ENCODE peak calls at places on chromosomes 3 and 15, in seven cellular contexts. One of them, this sample, is unnamed.

GRCh38 chr3:185796431-185797107 is 28.3 kb downstream of the IGF2BP2 start:
- DNase-seq in brain microvascular endothelial cell: peak; percentile 71
- DNase-seq in osteoblast: peak; percentile 73
- DNase-seq in dorsolateral prefrontal cortex: no peak
- DNase-seq in neuronal stem cell: no peak
- DNase-seq in testis: no peak
- DNase-seq in sigmoid colon: no peak
- DNase-seq in this sample: no peak

GRCh38 chr15:48282186-48282585 is 49.0 kb upstream of the DUT start:
- DNase-seq in brain microvascular endothelial cell: no peak
- DNase-seq in osteoblast: no peak
- DNase-seq in dorsolateral prefrontal cortex: no peak
- DNase-seq in neuronal stem cell: no peak
- DNase-seq in testis: no peak
- DNase-seq in sigmoid colon: no peak
- DNase-seq in this sample: peak; percentile 11

GRCh38 chr3:139327231-139327630 is 16.6 kb upstream of the MRPS22 start:
- DNase-seq in brain microvascular endothelial cell: no peak
- DNase-seq in osteoblast: no peak
- DNase-seq in dorsolateral prefrontal cortex: no peak
- DNase-seq in neuronal stem cell: no peak
- DNase-seq in testis: no peak
- DNase-seq in sigmoid colon: no peak
- DNase-seq in this sample: no peak

GRCh38 chr15:67776600-67776999 is 48.7 kb upstream of the SKOR1 start:
- DNase-seq in brain microvascular endothelial cell: peak; percentile 4
- DNase-seq in osteoblast: peak; percentile 82
- DNase-seq in dorsolateral prefrontal cortex: no peak
- DNase-seq in neuronal stem cell: no peak
- DNase-seq in testis: no peak
- DNase-seq in sigmoid colon: no peak
- DNase-seq in this sample: no peak

GRCh38 chr15:66595937-66596545 is 30.2 kb upstream of the LCTL start:
- DNase-seq in brain microvascular endothelial cell: peak; percentile 49
- DNase-seq in osteoblast: peak; percentile 67
- DNase-seq in dorsolateral prefrontal cortex: no peak
- DNase-seq in neuronal stem cell: no peak
- DNase-seq in testis: no peak
- DNase-seq in sigmoid colon: no peak
- DNase-seq in this sample: no peak

GRCh38 chr3:158713094-158713499 is 19.2 kb downstream of the RARRES1 start:
- DNase-seq in brain microvascular endothelial cell: peak; percentile 83
- DNase-seq in osteoblast: no peak
- DNase-seq in dorsolateral prefrontal cortex: no peak
- DNase-seq in neuronal stem cell: no peak
- DNase-seq in testis: peak; percentile 60
- DNase-seq in sigmoid colon: no peak
- DNase-seq in this sample: peak; percentile 47

GRCh38 chr3:135304378-135304777 is 509.3 kb downstream of the EPHB1 start:
- DNase-seq in brain microvascular endothelial cell: no peak
- DNase-seq in osteoblast: no peak
- DNase-seq in dorsolateral prefrontal cortex: no peak
- DNase-seq in neuronal stem cell: no peak
- DNase-seq in testis: no peak
- DNase-seq in sigmoid colon: no peak
- DNase-seq in this sample: no peak

GRCh38 chr15:101114610-101115009 is 137.2 kb downstream of the CHSY1 start:
- DNase-seq in brain microvascular endothelial cell: no peak
- DNase-seq in osteoblast: peak; percentile 18
- DNase-seq in dorsolateral prefrontal cortex: peak; percentile 34
- DNase-seq in neuronal stem cell: no peak
- DNase-seq in testis: no peak
- DNase-seq in sigmoid colon: no peak
- DNase-seq in this sample: no peak

GRCh38 chr15:70480196-70480856 is 283.0 kb downstream of the UACA start:
- DNase-seq in brain microvascular endothelial cell: no peak
- DNase-seq in osteoblast: no peak
- DNase-seq in dorsolateral prefrontal cortex: no peak
- DNase-seq in neuronal stem cell: no peak
- DNase-seq in testis: no peak
- DNase-seq in sigmoid colon: no peak
- DNase-seq in this sample: no peak

GRCh38 chr3:4501422-4501821 is 8.3 kb downstream of the ITPR1 start:
- DNase-seq in brain microvascular endothelial cell: no peak
- DNase-seq in osteoblast: no peak
- DNase-seq in dorsolateral prefrontal cortex: no peak
- DNase-seq in neuronal stem cell: no peak
- DNase-seq in testis: no peak
- DNase-seq in sigmoid colon: no peak
- DNase-seq in this sample: no peak

GRCh38 chr15:90603893-90604292 is 74.2 kb downstream of the CRTC3 start:
- DNase-seq in brain microvascular endothelial cell: peak; percentile 18
- DNase-seq in osteoblast: no peak
- DNase-seq in dorsolateral prefrontal cortex: no peak
- DNase-seq in neuronal stem cell: no peak
- DNase-seq in testis: peak; percentile 30
- DNase-seq in sigmoid colon: no peak
- DNase-seq in this sample: peak; percentile 40

GRCh38 chr3:69108813-69109212 is 13.6 kb downstream of the LMOD3 start:
- DNase-seq in brain microvascular endothelial cell: no peak
- DNase-seq in osteoblast: no peak
- DNase-seq in dorsolateral prefrontal cortex: no peak
- DNase-seq in neuronal stem cell: no peak
- DNase-seq in testis: no peak
- DNase-seq in sigmoid colon: no peak
- DNase-seq in this sample: no peak

GRCh38 chr15:85622432-85622831 is 172.3 kb downstream of the KLHL25 start:
- DNase-seq in brain microvascular endothelial cell: no peak
- DNase-seq in osteoblast: no peak
- DNase-seq in dorsolateral prefrontal cortex: no peak
- DNase-seq in neuronal stem cell: no peak
- DNase-seq in testis: no peak
- DNase-seq in sigmoid colon: no peak
- DNase-seq in this sample: no peak

GRCh38 chr3:87354399-87354798 is 78.0 kb upstream of the POU1F1 start:
- DNase-seq in brain microvascular endothelial cell: no peak
- DNase-seq in osteoblast: no peak
- DNase-seq in dorsolateral prefrontal cortex: no peak
- DNase-seq in neuronal stem cell: no peak
- DNase-seq in testis: no peak
- DNase-seq in sigmoid colon: no peak
- DNase-seq in this sample: no peak

GRCh38 chr15:70054884-70055387 is 42.8 kb downstream of the TLE3 start:
- DNase-seq in brain microvascular endothelial cell: no peak
- DNase-seq in osteoblast: no peak
- DNase-seq in dorsolateral prefrontal cortex: peak; percentile 49
- DNase-seq in neuronal stem cell: no peak
- DNase-seq in testis: no peak
- DNase-seq in sigmoid colon: peak; percentile 56
- DNase-seq in this sample: no peak

GRCh38 chr3:132318451-132318850 is 1.2 kb downstream of the ACP3 start:
- DNase-seq in brain microvascular endothelial cell: no peak
- DNase-seq in osteoblast: no peak
- DNase-seq in dorsolateral prefrontal cortex: no peak
- DNase-seq in neuronal stem cell: no peak
- DNase-seq in testis: no peak
- DNase-seq in sigmoid colon: no peak
- DNase-seq in this sample: no peak

GRCh38 chr15:93073465-93073952 is 15.5 kb downstream of the RGMA start:
- DNase-seq in brain microvascular endothelial cell: no peak
- DNase-seq in osteoblast: no peak
- DNase-seq in dorsolateral prefrontal cortex: no peak
- DNase-seq in neuronal stem cell: no peak
- DNase-seq in testis: peak; percentile 31
- DNase-seq in sigmoid colon: peak; percentile 83
- DNase-seq in this sample: no peak

GRCh38 chr3:11465744-11466611 is 177.7 kb downstream of the VGLL4 start:
- DNase-seq in brain microvascular endothelial cell: peak; percentile 73
- DNase-seq in osteoblast: peak; percentile 90
- DNase-seq in dorsolateral prefrontal cortex: no peak
- DNase-seq in neuronal stem cell: no peak
- DNase-seq in testis: peak; percentile 75
- DNase-seq in sigmoid colon: peak; percentile 89
- DNase-seq in this sample: peak; percentile 80

GRCh38 chr3:185353823-185354614 is 8.9 kb upstream of the MAP3K13 start:
- DNase-seq in brain microvascular endothelial cell: peak; percentile 34
- DNase-seq in osteoblast: no peak
- DNase-seq in dorsolateral prefrontal cortex: no peak
- DNase-seq in neuronal stem cell: peak; percentile 80
- DNase-seq in testis: peak; percentile 82
- DNase-seq in sigmoid colon: peak; percentile 72
- DNase-seq in this sample: peak; percentile 87

GRCh38 chr3:4656646-4657318 is 163.6 kb downstream of the ITPR1 start:
- DNase-seq in brain microvascular endothelial cell: no peak
- DNase-seq in osteoblast: no peak
- DNase-seq in dorsolateral prefrontal cortex: no peak
- DNase-seq in neuronal stem cell: no peak
- DNase-seq in testis: no peak
- DNase-seq in sigmoid colon: no peak
- DNase-seq in this sample: no peak

GRCh38 chr3:12658593-12659058 is 5.3 kb downstream of the RAF1 start:
- DNase-seq in brain microvascular endothelial cell: no peak
- DNase-seq in osteoblast: peak; percentile 77
- DNase-seq in dorsolateral prefrontal cortex: no peak
- DNase-seq in neuronal stem cell: no peak
- DNase-seq in testis: no peak
- DNase-seq in sigmoid colon: no peak
- DNase-seq in this sample: no peak

GRCh38 chr15:32879980-32880379 is 162.2 kb downstream of the GREM1 start:
- DNase-seq in brain microvascular endothelial cell: no peak
- DNase-seq in osteoblast: no peak
- DNase-seq in dorsolateral prefrontal cortex: no peak
- DNase-seq in neuronal stem cell: no peak
- DNase-seq in testis: no peak
- DNase-seq in sigmoid colon: no peak
- DNase-seq in this sample: no peak
- H3K27ac ChIP-seq in brain microvascular endothelial cell: no peak overlapping the region
- H3K27ac ChIP-seq in osteoblast: no peak overlapping the region
- H3K27ac ChIP-seq in dorsolateral prefrontal cortex: no peak overlapping the region
- H3K27ac ChIP-seq in neuronal stem cell: no peak overlapping the region
- H3K27ac ChIP-seq in testis: no peak overlapping the region
- H3K27ac ChIP-seq in sigmoid colon: no peak overlapping the region
- H3K27ac ChIP-seq in this sample: no peak overlapping the region

DNA sequence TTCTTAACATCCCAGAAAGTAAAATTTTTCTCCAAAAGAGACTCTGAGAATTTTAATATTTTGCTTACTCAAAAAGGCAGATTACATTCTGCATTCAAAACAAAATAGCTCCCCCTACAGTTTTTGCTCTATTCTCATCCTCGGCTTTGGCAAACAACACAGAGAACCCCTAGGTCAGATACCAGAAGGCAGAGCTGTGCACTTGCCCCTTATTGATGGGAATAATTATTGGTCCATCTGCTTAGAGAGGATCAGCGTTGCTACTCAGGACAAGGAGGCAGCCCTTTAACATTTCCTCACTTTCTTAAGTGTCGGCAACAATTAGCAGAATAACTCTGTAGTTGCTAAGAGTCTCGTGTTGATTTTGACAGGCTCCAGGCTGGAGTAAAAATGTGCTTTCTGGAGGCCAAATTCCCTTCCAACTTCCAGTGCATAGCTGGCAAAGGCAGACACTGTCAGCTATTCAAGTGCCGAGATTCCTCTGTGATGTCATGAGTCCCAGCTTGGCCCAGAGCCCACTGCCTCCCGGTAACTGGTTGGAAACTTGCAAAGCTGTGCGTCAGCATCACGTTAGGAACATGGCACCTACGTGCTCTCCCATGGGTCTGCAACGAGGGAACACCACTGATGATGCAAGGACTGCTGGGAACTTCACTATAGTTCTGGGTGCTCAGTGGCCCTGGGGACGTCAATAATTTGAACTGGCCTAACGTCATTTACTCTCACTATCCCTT is 482.7 kb upstream of the ADAMTS9 start:
- DNase-seq in brain microvascular endothelial cell: peak; percentile 94
- DNase-seq in osteoblast: no peak
- DNase-seq in dorsolateral prefrontal cortex: peak; percentile 43
- DNase-seq in neuronal stem cell: no peak
- DNase-seq in testis: peak; percentile 61
- DNase-seq in sigmoid colon: peak; percentile 98
- DNase-seq in this sample: peak; percentile 64
- H3K27ac ChIP-seq in brain microvascular endothelial cell: peak overlapping the region; percentile 15
- H3K27ac ChIP-seq in osteoblast: no peak overlapping the region
- H3K27ac ChIP-seq in dorsolateral prefrontal cortex: no peak overlapping the region
- H3K27ac ChIP-seq in neuronal stem cell: no peak overlapping the region
- H3K27ac ChIP-seq in testis: no peak overlapping the region
- H3K27ac ChIP-seq in sigmoid colon: peak overlapping the region; percentile 68
- H3K27ac ChIP-seq in this sample: no peak overlapping the region

DNA sequence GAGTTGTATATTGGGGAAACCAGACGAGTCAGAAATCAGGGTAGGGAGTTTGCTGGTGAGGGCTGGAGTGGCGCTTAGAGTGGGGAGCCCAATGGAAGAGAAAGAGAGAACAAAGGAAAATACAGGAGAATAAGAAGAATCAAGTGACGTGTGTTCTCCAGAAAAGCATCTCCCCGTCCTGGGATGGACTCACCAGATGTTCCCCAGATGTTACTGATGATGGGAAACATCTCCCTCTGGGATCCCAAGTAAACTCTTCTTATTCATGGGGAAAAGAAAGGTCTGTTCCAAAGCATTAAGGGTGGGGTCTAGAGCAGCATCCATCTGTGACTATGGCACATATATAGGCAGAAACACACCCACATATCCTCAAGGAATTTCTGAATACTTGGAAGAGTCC is 3.0 kb upstream of the CSRNP1 start:
- DNase-seq in brain microvascular endothelial cell: no peak
- DNase-seq in osteoblast: peak; percentile 58
- DNase-seq in dorsolateral prefrontal cortex: no peak
- DNase-seq in neuronal stem cell: no peak
- DNase-seq in testis: no peak
- DNase-seq in sigmoid colon: no peak
- DNase-seq in this sample: no peak
- H3K27ac ChIP-seq in brain microvascular endothelial cell: no peak overlapping the region
- H3K27ac ChIP-seq in osteoblast: no peak overlapping the region
- H3K27ac ChIP-seq in dorsolateral prefrontal cortex: no peak overlapping the region
- H3K27ac ChIP-seq in neuronal stem cell: no peak overlapping the region
- H3K27ac ChIP-seq in testis: no peak overlapping the region
- H3K27ac ChIP-seq in sigmoid colon: peak overlapping the region; percentile 97
- H3K27ac ChIP-seq in this sample: no peak overlapping the region

GRCh38 chr3:44712455-44713075 is at the start of gene ZNF502:
- DNase-seq in brain microvascular endothelial cell: peak; percentile 86
- DNase-seq in osteoblast: peak; percentile 96
- DNase-seq in dorsolateral prefrontal cortex: peak; percentile 90
- DNase-seq in neuronal stem cell: peak; percentile 62
- DNase-seq in testis: peak; percentile 97
- DNase-seq in sigmoid colon: peak; percentile 93
- DNase-seq in this sample: peak; percentile 81
- H3K27ac ChIP-seq in brain microvascular endothelial cell: peak within 1 kb of the TSS; percentile 52
- H3K27ac ChIP-seq in osteoblast: peak within 1 kb of the TSS; percentile 48
- H3K27ac ChIP-seq in dorsolateral prefrontal cortex: peak within 1 kb of the TSS; percentile 40
- H3K27ac ChIP-seq in neuronal stem cell: no peak within 1 kb of the TSS
- H3K27ac ChIP-seq in testis: no peak within 1 kb of the TSS
- H3K27ac ChIP-seq in sigmoid colon: peak within 1 kb of the TSS; percentile 80
- H3K27ac ChIP-seq in this sample: peak within 1 kb of the TSS; percentile 76

GRCh38 chr15:42402806-42403205 is 43.5 kb downstream of the CAPN3 start:
- DNase-seq in brain microvascular endothelial cell: no peak
- DNase-seq in osteoblast: no peak
- DNase-seq in dorsolateral prefrontal cortex: no peak
- DNase-seq in neuronal stem cell: no peak
- DNase-seq in testis: no peak
- DNase-seq in sigmoid colon: no peak
- DNase-seq in this sample: no peak
- H3K27ac ChIP-seq in brain microvascular endothelial cell: no peak overlapping the region
- H3K27ac ChIP-seq in osteoblast: no peak overlapping the region
- H3K27ac ChIP-seq in dorsolateral prefrontal cortex: peak overlapping the region; percentile 86
- H3K27ac ChIP-seq in neuronal stem cell: no peak overlapping the region
- H3K27ac ChIP-seq in testis: no peak overlapping the region
- H3K27ac ChIP-seq in sigmoid colon: no peak overlapping the region
- H3K27ac ChIP-seq in this sample: no peak overlapping the region

GRCh38 chr3:39414421-39414907 is 7.9 kb downstream of the RPSA start:
- DNase-seq in brain microvascular endothelial cell: no peak
- DNase-seq in osteoblast: no peak
- DNase-seq in dorsolateral prefrontal cortex: no peak
- DNase-seq in neuronal stem cell: no peak
- DNase-seq in testis: no peak
- DNase-seq in sigmoid colon: no peak
- DNase-seq in this sample: no peak
- H3K27ac ChIP-seq in brain microvascular endothelial cell: no peak overlapping the region
- H3K27ac ChIP-seq in osteoblast: no peak overlapping the region
- H3K27ac ChIP-seq in dorsolateral prefrontal cortex: no peak overlapping the region
- H3K27ac ChIP-seq in neuronal stem cell: no peak overlapping the region
- H3K27ac ChIP-seq in testis: no peak overlapping the region
- H3K27ac ChIP-seq in sigmoid colon: no peak overlapping the region
- H3K27ac ChIP-seq in this sample: no peak overlapping the region